ENCODE peak calls at places on chromosomes 16 and 17, in four cellular contexts. J is transverse colon, L is HCT116, K is neural progenitor cell. P is an unnamed sample.

GRCh38 chr17:1447061-1447460 is 9.0 kb downstream of the CRK start:
- DNase-seq in J (no peak), L (no peak), K (no peak), P (no peak)

GRCh38 chr16:3058173-3059030 is 7.0 kb upstream of the IL32 start:
- DNase-seq in J (peak), L (peak), K (peak), P (no peak)

GRCh38 chr16:66298006-66298405 is 68.5 kb upstream of the CDH5 start:
- DNase-seq in J (no peak), L (no peak), K (peak), P (no peak)

GRCh38 chr16:12228607-12229499 is 252.3 kb downstream of the SNX29 start:
- DNase-seq in J (peak), L (peak), K (peak), P (peak)

GRCh38 chr17:48111937-48112241 is 4.3 kb downstream of the SNX11 start:
- DNase-seq in J (no peak), L (no peak), K (no peak), P (no peak)

GRCh38 chr16:86510465-86511261 is at the start of gene FOXF1:
- DNase-seq in J (no peak), L (no peak), K (peak), P (no peak)

GRCh38 chr17:37770631-37771518 is 26.0 kb upstream of the HNF1B start:
- DNase-seq in J (peak), L (peak), K (peak), P (peak)

GRCh38 chr16:80996688-80997138 is 10.0 kb downstream of the CMC2 start:
- DNase-seq in J (no peak), L (no peak), K (no peak), P (no peak)

GRCh38 chr16:1145383-1146100 is 7.4 kb upstream of the CACNA1H start:
- DNase-seq in J (no peak), L (no peak), K (peak), P (no peak)

GRCh38 chr16:47613251-47613650 is 152.1 kb downstream of the PHKB start:
- DNase-seq in J (no peak), L (no peak), K (no peak), P (no peak)

GRCh38 chr16:19095699-19096098 is 18.1 kb upstream of the ITPRIPL2 start:
- DNase-seq in J (no peak), L (peak), K (no peak), P (no peak)

GRCh38 chr16:78669994-78670393 is 570.5 kb downstream of the WWOX start:
- DNase-seq in J (no peak), L (no peak), K (peak), P (no peak)

GRCh38 chr16:2190659-2191445 is 5.6 kb downstream of the CASKIN1 start:
- DNase-seq in J (no peak), L (no peak), K (no peak), P (no peak)

GRCh38 chr16:66166451-66166850 is 200.0 kb upstream of the CDH5 start:
- DNase-seq in J (no peak), L (no peak), K (no peak), P (no peak)

GRCh38 chr16:71564377-71564967 is 12.4 kb downstream of the TAT start:
- DNase-seq in J (no peak), L (no peak), K (peak), P (no peak)

GRCh38 chr16:72637306-72637705 is 410.6 kb downstream of the ZFHX3 start:
- DNase-seq in J (no peak), L (no peak), K (no peak), P (peak)

GRCh38 chr16:74596586-74596985 is 10.3 kb downstream of the GLG1 start:
- DNase-seq in J (no peak), L (no peak), K (no peak), P (no peak)

GRCh38 chr16:116015-116414 is 22.5 kb downstream of the NPRL3 start:
- DNase-seq in J (no peak), L (no peak), K (no peak), P (no peak)

GRCh38 chr16:86823895-86824671 is 245.7 kb downstream of the FOXL1 start:
- DNase-seq in J (no peak), L (no peak), K (no peak), P (no peak)

GRCh38 chr16:28001642-28002041 is 61.9 kb downstream of the GSG1L start:
- DNase-seq in J (no peak), L (no peak), K (no peak), P (no peak)

GRCh38 chr17:72572604-72573491 is 452.0 kb downstream of the SOX9 start:
- DNase-seq in J (no peak), L (no peak), K (no peak), P (no peak)

GRCh38 chr17:3888343-3889171 is 4.3 kb downstream of the CAMKK1 start:
- DNase-seq in J (peak), L (peak), K (peak), P (peak)

GRCh38 chr16:17343729-17344128 is 127.0 kb downstream of the XYLT1 start:
- DNase-seq in J (no peak), L (no peak), K (no peak), P (no peak)

GRCh38 chr17:12415031-12415430 is 250.7 kb upstream of the MYOCD start:
- DNase-seq in J (no peak), L (no peak), K (no peak), P (no peak)

GRCh38 chr16:29971304-29971703 is 2.4 kb upstream of the TAOK2 start:
- DNase-seq in J (no peak), L (no peak), K (no peak), P (no peak)

GRCh38 chr17:62096401-62096670 is 31.3 kb upstream of the MED13 start:
- DNase-seq in J (no peak), L (no peak), K (no peak), P (no peak)

GRCh38 chr17:4678448-4679026 is 25.4 kb downstream of the PELP1 start:
- DNase-seq in J (no peak), L (peak), K (no peak), P (peak)

GRCh38 chr17:10130263-10130662 is 68.1 kb downstream of the GAS7 start:
- DNase-seq in J (no peak), L (no peak), K (no peak), P (no peak)

GRCh38 chr17:57701121-57701520 is 44.0 kb downstream of the CCDC182 start:
- DNase-seq in J (no peak), L (no peak), K (no peak), P (no peak)

GRCh38 chr16:56279132-56279531 is 87.8 kb downstream of the GNAO1 start:
- DNase-seq in J (peak), L (no peak), K (no peak), P (no peak)

GRCh38 chr17:38925263-38925995 is at the start of gene LASP1NB:
- DNase-seq in J (no peak), L (no peak), K (peak), P (no peak)

GRCh38 chr16:8735574-8735973 is 61.2 kb downstream of the ABAT start:
- DNase-seq in J (no peak), L (no peak), K (no peak), P (no peak)

GRCh38 chr17:82095777-82096708 is 2.0 kb downstream of the FASN start:
- DNase-seq in J (no peak), L (no peak), K (no peak), P (no peak)
- H3K4me3 ChIP-seq in J (no peak), L (peak), K (peak), P (peak)

GRCh38 chr17:78823282-78824046 is 17.1 kb downstream of the USP36 start:
- DNase-seq in J (no peak), L (no peak), K (peak), P (no peak)
- TF ChIP-seq CTCF in J (no peak), L (peak), K (peak), P (peak)

GRCh38 chr17:40218740-40219072 is 398 bp upstream of the WIPF2 start:
- DNase-seq in J (peak), L (peak), K (peak), P (peak)

GRCh38 chr17:40219073-40219860 is at the start of gene WIPF2:
- DNase-seq in J (peak), L (peak), K (peak), P (peak)

GRCh38 chr17:40218006-40218739 is 931 bp upstream of the WIPF2 start:
- DNase-seq in J (no peak), L (no peak), K (no peak), P (no peak)
- H3K4me3 ChIP-seq in J (no peak), L (no peak), K (peak), P (no peak)

GRCh38 chr17:17816831-17817551 is 19.8 kb downstream of the SREBF1 start:
- DNase-seq in J (no peak), L (no peak), K (no peak), P (no peak)
- TF ChIP-seq CTCF in J (no peak), L (no peak), K (no peak), P (no peak)

DNA sequence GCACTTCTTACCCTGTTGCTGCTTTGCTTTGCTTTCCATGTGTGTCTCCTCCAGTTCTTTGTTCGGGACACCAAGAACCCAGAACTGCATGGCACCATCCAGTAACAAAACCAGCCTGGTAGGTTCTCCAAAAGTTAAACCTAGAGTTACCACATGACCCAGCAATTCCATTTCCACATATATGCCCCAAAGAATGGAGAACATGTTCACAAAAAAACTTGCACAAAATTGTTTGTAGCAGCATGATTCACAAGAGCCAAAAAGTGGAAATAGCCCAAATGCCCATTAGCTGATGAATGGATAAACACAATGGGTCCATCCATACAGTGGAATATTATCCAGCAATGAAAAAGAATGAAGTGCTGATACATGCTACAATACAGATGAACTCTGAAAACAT is 10.2 kb upstream of the CCL22 start:
- DNase-seq in J (no peak), L (no peak), K (no peak), P (no peak)
- H3K4me3 ChIP-seq in J (no peak), L (no peak), K (no peak), P (no peak)

DNA sequence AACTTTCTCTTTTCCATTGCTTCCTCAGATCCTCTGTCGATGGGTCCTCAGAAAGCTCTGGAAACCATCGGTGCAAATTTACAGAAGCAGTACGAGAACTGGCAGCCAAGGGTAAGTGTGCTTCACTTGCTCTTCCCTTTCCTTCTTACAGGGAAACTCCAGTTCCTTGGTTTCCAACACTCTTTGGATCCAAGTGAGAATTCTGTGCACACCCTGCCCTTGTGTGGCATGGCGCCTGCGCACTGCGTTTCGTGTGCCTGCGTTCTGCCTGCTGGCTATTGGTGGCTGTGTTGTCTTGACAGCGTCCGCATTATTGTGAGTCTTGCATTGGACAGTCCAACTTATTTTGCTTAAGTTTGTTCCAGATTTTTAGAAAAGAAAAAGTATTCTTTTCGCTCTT is 99.1 kb downstream of the RPTOR start:
- DNase-seq in J (no peak), L (no peak), K (no peak), P (no peak)
- TF ChIP-seq CTCF in J (no peak), L (no peak), K (no peak), P (no peak)

DNA sequence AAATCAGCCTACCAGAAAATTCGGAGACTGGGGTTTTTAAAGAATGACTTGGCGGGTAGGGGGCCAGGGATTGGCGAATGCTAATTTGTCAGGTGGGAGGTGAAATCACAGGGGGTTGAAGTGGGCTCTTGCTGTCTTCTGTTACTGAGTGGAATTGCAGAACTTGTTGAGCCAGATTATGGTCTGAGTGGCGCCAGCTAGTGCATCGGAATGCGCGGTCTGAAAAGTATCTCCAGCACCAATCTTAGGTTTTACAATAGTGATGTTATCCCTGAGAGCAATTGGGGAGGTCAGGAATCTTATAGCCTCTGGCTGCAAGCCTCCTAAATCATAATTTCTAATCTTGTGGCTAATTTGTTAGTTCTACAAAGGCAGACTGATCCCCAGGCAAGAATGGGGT is 762 bp upstream of the RBL2 start:
- DNase-seq in J (no peak), L (no peak), K (peak), P (no peak)
- H3K4me3 ChIP-seq in J (no peak), L (no peak), K (no peak), P (no peak)

DNA sequence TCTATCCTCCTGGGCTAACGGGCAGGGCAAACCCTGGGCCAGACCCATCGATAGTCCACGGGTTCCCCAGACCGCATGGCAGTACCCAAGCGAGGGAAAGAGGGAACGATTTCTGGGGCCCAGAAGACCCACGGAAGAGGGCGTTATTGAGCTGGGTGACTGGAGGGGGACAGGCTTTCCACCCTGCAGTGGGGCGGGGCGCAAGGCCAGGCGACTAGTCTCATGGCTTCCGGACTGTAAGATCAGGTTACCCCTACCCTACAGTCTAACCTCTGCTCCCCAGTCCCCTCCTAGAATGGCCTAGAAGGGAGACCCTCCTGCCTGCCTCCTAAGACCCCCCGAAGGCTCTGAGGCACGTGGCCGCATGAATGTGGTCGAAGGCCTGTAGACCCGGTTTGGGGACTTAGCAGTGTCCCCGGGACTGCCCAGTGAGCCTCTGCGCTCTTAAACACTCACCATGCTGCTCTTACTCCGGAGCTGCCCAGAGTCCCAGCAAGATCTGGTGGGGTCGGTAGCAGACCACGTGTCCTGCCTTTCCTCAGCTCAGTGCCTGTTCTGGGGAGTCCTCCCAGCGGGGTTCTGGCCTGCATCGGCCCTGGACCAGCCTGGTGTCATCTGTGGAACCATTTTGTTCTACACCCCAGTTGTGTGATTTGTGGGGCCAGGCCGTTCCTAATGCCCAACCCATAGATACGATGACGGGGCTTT is 13.1 kb upstream of the AURKB start:
- DNase-seq in J (peak), L (no peak), K (peak), P (no peak)
- TF ChIP-seq CTCF in J (no peak), L (no peak), K (peak), P (peak)